ENCODE peak calls at places on chromosomes 16 and 17, in nine cellular contexts. Q, M, W, B, R, O, A, Y and I are unnamed samples.

GRCh38 chr17:72560303-72561247 is 439.8 kb downstream of the SOX9 start:
- DNase-seq in Q (peak), M (no peak), W (no peak), B (peak), R (peak), O (peak), A (peak), Y (peak), I (peak)

GRCh38 chr17:42189651-42189965 is 4.4 kb upstream of the HCRT start:
- DNase-seq in Q (no peak), M (no peak), W (no peak), B (no peak), R (no peak), O (no peak), A (no peak), Y (no peak), I (no peak)

GRCh38 chr17:17837966-17838962 is 1.5 kb upstream of the SREBF1 start:
- DNase-seq in Q (peak), M (no peak), W (no peak), B (no peak), R (no peak), O (no peak), A (no peak), Y (peak), I (peak)

GRCh38 chr17:42313773-42314566 is 25.7 kb downstream of the STAT5A start:
- DNase-seq in Q (no peak), M (no peak), W (no peak), B (peak), R (no peak), O (no peak), A (no peak), Y (no peak), I (no peak)

GRCh38 chr16:27230562-27230991 is 27.3 kb downstream of the KDM8 start:
- DNase-seq in Q (no peak), M (no peak), W (peak), B (no peak), R (peak), O (no peak), A (no peak), Y (peak), I (no peak)

GRCh38 chr16:25126820-25127232 is 15.3 kb downstream of the LCMT1 start:
- DNase-seq in Q (no peak), M (no peak), W (no peak), B (peak), R (no peak), O (peak), A (peak), Y (peak), I (peak)

GRCh38 chr17:38465420-38466345 is 37.4 kb downstream of the ARHGAP23 start:
- DNase-seq in Q (no peak), M (peak), W (no peak), B (no peak), R (no peak), O (no peak), A (no peak), Y (no peak), I (no peak)

GRCh38 chr17:43667506-43668438 is 6.0 kb upstream of the MEOX1 start:
- DNase-seq in Q (no peak), M (no peak), W (no peak), B (peak), R (no peak), O (no peak), A (peak), Y (no peak), I (no peak)

GRCh38 chr16:364595-365491 is 5.5 kb downstream of the MRPL28 start:
- DNase-seq in Q (no peak), M (no peak), W (no peak), B (no peak), R (no peak), O (no peak), A (no peak), Y (no peak), I (no peak)

GRCh38 chr17:79728908-79729471 is 1.8 kb upstream of the ENPP7 start:
- DNase-seq in Q (no peak), M (no peak), W (no peak), B (no peak), R (no peak), O (no peak), A (no peak), Y (no peak), I (no peak)